ENCODE peak calls at places on chromosomes 13 and 19, in five cellular contexts. One of them, this sample, is unnamed.

GRCh38 chr19:55579766-55580621 is 654 bp downstream of the ZNF579 start:
- DNase-seq in osteoblast: peak
- DNase-seq in psoas muscle: peak
- DNase-seq in IMR-90: peak
- DNase-seq in CD4-positive, alpha-beta T cell: no peak
- DNase-seq in this sample: no peak

GRCh38 chr13:102311433-102311796 is 90.4 kb downstream of the FGF14 start:
- DNase-seq in psoas muscle: no peak
- DNase-seq in CD4-positive, alpha-beta T cell: no peak
- DNase-seq in osteoblast: no peak
- DNase-seq in IMR-90: no peak
- DNase-seq in this sample: no peak

GRCh38 chr19:9913237-9914000 is 22.9 kb downstream of the OLFM2 start:
- DNase-seq in osteoblast: peak
- DNase-seq in IMR-90: no peak
- DNase-seq in psoas muscle: no peak
- DNase-seq in CD4-positive, alpha-beta T cell: no peak
- DNase-seq in this sample: no peak

GRCh38 chr19:46447824-46448223 is 19.1 kb upstream of the PNMA8C start:
- DNase-seq in osteoblast: peak
- DNase-seq in psoas muscle: no peak
- DNase-seq in IMR-90: no peak
- DNase-seq in CD4-positive, alpha-beta T cell: no peak
- DNase-seq in this sample: no peak

GRCh38 chr19:4524808-4525562 is 6.7 kb upstream of the PLIN4 start:
- DNase-seq in IMR-90: no peak
- DNase-seq in psoas muscle: peak
- DNase-seq in CD4-positive, alpha-beta T cell: peak
- DNase-seq in osteoblast: peak
- DNase-seq in this sample: peak

GRCh38 chr19:15864824-15865223 is 33.0 kb downstream of the CYP4F2 start:
- DNase-seq in osteoblast: no peak
- DNase-seq in psoas muscle: no peak
- DNase-seq in CD4-positive, alpha-beta T cell: no peak
- DNase-seq in IMR-90: no peak
- DNase-seq in this sample: no peak

GRCh38 chr13:82900453-82900852 is 981.8 kb downstream of the SLITRK1 start:
- DNase-seq in IMR-90: no peak
- DNase-seq in osteoblast: no peak
- DNase-seq in CD4-positive, alpha-beta T cell: no peak
- DNase-seq in psoas muscle: no peak
- DNase-seq in this sample: no peak

GRCh38 chr19:6065685-6066365 is 44.5 kb downstream of the RFX2 start:
- DNase-seq in IMR-90: peak
- DNase-seq in osteoblast: peak
- DNase-seq in psoas muscle: no peak
- DNase-seq in CD4-positive, alpha-beta T cell: peak
- DNase-seq in this sample: no peak

GRCh38 chr13:86567119-86567518 is 767.9 kb upstream of the SLITRK6 start:
- DNase-seq in CD4-positive, alpha-beta T cell: no peak
- DNase-seq in psoas muscle: no peak
- DNase-seq in IMR-90: no peak
- DNase-seq in osteoblast: no peak
- DNase-seq in this sample: no peak

GRCh38 chr19:36605839-36606478 is 846 bp downstream of the ZNF382 start:
- DNase-seq in CD4-positive, alpha-beta T cell: no peak
- DNase-seq in IMR-90: no peak
- DNase-seq in osteoblast: no peak
- DNase-seq in psoas muscle: no peak
- DNase-seq in this sample: no peak

GRCh38 chr13:30091691-30092090 is 215.7 kb downstream of the KATNAL1 start:
- DNase-seq in psoas muscle: no peak
- DNase-seq in CD4-positive, alpha-beta T cell: no peak
- DNase-seq in IMR-90: no peak
- DNase-seq in osteoblast: no peak
- DNase-seq in this sample: no peak

GRCh38 chr19:43675269-43675879 is 5.4 kb upstream of the PLAUR start:
- DNase-seq in psoas muscle: no peak
- DNase-seq in CD4-positive, alpha-beta T cell: no peak
- DNase-seq in IMR-90: peak
- DNase-seq in osteoblast: no peak
- DNase-seq in this sample: no peak

GRCh38 chr13:68808456-68808855 is 1299.2 kb upstream of the ATXN8OS start:
- DNase-seq in IMR-90: no peak
- DNase-seq in osteoblast: no peak
- DNase-seq in psoas muscle: no peak
- DNase-seq in CD4-positive, alpha-beta T cell: no peak
- DNase-seq in this sample: no peak

GRCh38 chr13:68813397-68813796 is 1294.2 kb upstream of the ATXN8OS start:
- DNase-seq in osteoblast: no peak
- DNase-seq in CD4-positive, alpha-beta T cell: no peak
- DNase-seq in psoas muscle: no peak
- DNase-seq in IMR-90: no peak
- DNase-seq in this sample: no peak

GRCh38 chr13:68806125-68806524 is 1301.5 kb upstream of the ATXN8OS start:
- DNase-seq in IMR-90: no peak
- DNase-seq in psoas muscle: no peak
- DNase-seq in CD4-positive, alpha-beta T cell: no peak
- DNase-seq in osteoblast: no peak
- DNase-seq in this sample: no peak

GRCh38 chr13:68810660-68811059 is 1297.0 kb upstream of the ATXN8OS start:
- DNase-seq in CD4-positive, alpha-beta T cell: no peak
- DNase-seq in osteoblast: no peak
- DNase-seq in IMR-90: no peak
- DNase-seq in psoas muscle: no peak
- DNase-seq in this sample: no peak
- TF ChIP-seq CTCF in CD4-positive, alpha-beta T cell: no peak
- TF ChIP-seq CTCF in osteoblast: no peak
- TF ChIP-seq CTCF in IMR-90: no peak
- TF ChIP-seq CTCF in psoas muscle: no peak
- TF ChIP-seq CTCF in this sample: peak

GRCh38 chr13:107678075-107678689 is 537.2 kb downstream of the LIG4 start:
- DNase-seq in psoas muscle: no peak
- DNase-seq in CD4-positive, alpha-beta T cell: no peak
- DNase-seq in osteoblast: no peak
- DNase-seq in IMR-90: peak
- DNase-seq in this sample: no peak
- TF ChIP-seq CTCF in psoas muscle: no peak
- TF ChIP-seq CTCF in CD4-positive, alpha-beta T cell: no peak
- TF ChIP-seq CTCF in osteoblast: peak
- TF ChIP-seq CTCF in IMR-90: peak
- TF ChIP-seq CTCF in this sample: peak

GRCh38 chr19:48445606-48446481 is at the start of gene GRWD1:
- DNase-seq in osteoblast: peak
- DNase-seq in psoas muscle: peak
- DNase-seq in CD4-positive, alpha-beta T cell: peak
- DNase-seq in IMR-90: peak
- DNase-seq in this sample: peak
- TF ChIP-seq CTCF in osteoblast: no peak
- TF ChIP-seq CTCF in psoas muscle: no peak
- TF ChIP-seq CTCF in CD4-positive, alpha-beta T cell: no peak
- TF ChIP-seq CTCF in IMR-90: peak
- TF ChIP-seq CTCF in this sample: peak

GRCh38 chr19:50290011-50290410 is 39.2 kb downstream of the KCNC3 start:
- DNase-seq in psoas muscle: no peak
- DNase-seq in IMR-90: no peak
- DNase-seq in osteoblast: no peak
- DNase-seq in CD4-positive, alpha-beta T cell: no peak
- DNase-seq in this sample: no peak
- TF ChIP-seq CTCF in psoas muscle: no peak
- TF ChIP-seq CTCF in IMR-90: no peak
- TF ChIP-seq CTCF in osteoblast: no peak
- TF ChIP-seq CTCF in CD4-positive, alpha-beta T cell: no peak
- TF ChIP-seq CTCF in this sample: no peak

GRCh38 chr19:7680606-7681335 is at the start of gene TRAPPC5:
- DNase-seq in psoas muscle: peak
- DNase-seq in IMR-90: peak
- DNase-seq in CD4-positive, alpha-beta T cell: peak
- DNase-seq in osteoblast: peak
- DNase-seq in this sample: peak
- TF ChIP-seq CTCF in psoas muscle: peak
- TF ChIP-seq CTCF in IMR-90: peak
- TF ChIP-seq CTCF in CD4-positive, alpha-beta T cell: peak
- TF ChIP-seq CTCF in osteoblast: peak
- TF ChIP-seq CTCF in this sample: peak

GRCh38 chr19:30665449-30665848 is 293.3 kb downstream of the ZNF536 start:
- DNase-seq in psoas muscle: no peak
- DNase-seq in IMR-90: no peak
- DNase-seq in osteoblast: no peak
- DNase-seq in CD4-positive, alpha-beta T cell: no peak
- DNase-seq in this sample: no peak
- TF ChIP-seq CTCF in psoas muscle: no peak
- TF ChIP-seq CTCF in IMR-90: no peak
- TF ChIP-seq CTCF in osteoblast: no peak
- TF ChIP-seq CTCF in CD4-positive, alpha-beta T cell: no peak
- TF ChIP-seq CTCF in this sample: no peak

GRCh38 chr19:17743874-17744273 is 7.4 kb upstream of the FCHO1 start:
- DNase-seq in osteoblast: peak
- DNase-seq in CD4-positive, alpha-beta T cell: no peak
- DNase-seq in psoas muscle: no peak
- DNase-seq in IMR-90: peak
- DNase-seq in this sample: no peak
- TF ChIP-seq CTCF in osteoblast: no peak
- TF ChIP-seq CTCF in CD4-positive, alpha-beta T cell: no peak
- TF ChIP-seq CTCF in psoas muscle: no peak
- TF ChIP-seq CTCF in IMR-90: no peak
- TF ChIP-seq CTCF in this sample: no peak

GRCh38 chr19:1491849-1492170 is 829 bp downstream of the REEP6 start:
- DNase-seq in CD4-positive, alpha-beta T cell: no peak
- DNase-seq in osteoblast: peak
- DNase-seq in psoas muscle: no peak
- DNase-seq in IMR-90: no peak
- DNase-seq in this sample: no peak

GRCh38 chr19:1492474-1493006 is 1.6 kb downstream of the REEP6 start:
- DNase-seq in CD4-positive, alpha-beta T cell: no peak
- DNase-seq in osteoblast: peak
- DNase-seq in psoas muscle: no peak
- DNase-seq in IMR-90: no peak
- DNase-seq in this sample: no peak

GRCh38 chr19:1490020-1490310 is 185 bp downstream of the PCSK4 start:
- DNase-seq in IMR-90: no peak
- DNase-seq in CD4-positive, alpha-beta T cell: no peak
- DNase-seq in psoas muscle: no peak
- DNase-seq in osteoblast: no peak
- DNase-seq in this sample: no peak

GRCh38 chr19:1490311-1491113 is at the start of gene PCSK4:
- DNase-seq in osteoblast: peak
- DNase-seq in CD4-positive, alpha-beta T cell: peak
- DNase-seq in IMR-90: peak
- DNase-seq in psoas muscle: peak
- DNase-seq in this sample: peak

GRCh38 chr19:1491114-1491848 is at the start of gene REEP6:
- DNase-seq in osteoblast: no peak
- DNase-seq in CD4-positive, alpha-beta T cell: no peak
- DNase-seq in IMR-90: no peak
- DNase-seq in psoas muscle: no peak
- DNase-seq in this sample: no peak
- TF ChIP-seq CTCF in osteoblast: no peak
- TF ChIP-seq CTCF in CD4-positive, alpha-beta T cell: no peak
- TF ChIP-seq CTCF in IMR-90: no peak
- TF ChIP-seq CTCF in psoas muscle: no peak
- TF ChIP-seq CTCF in this sample: no peak

This sample was measured in neural crest cell.